ENCODE peak calls at places on chromosomes 16 and 17, in four cellular contexts. M is NCI-H1417, D is AG08396, B is mesothelial cell of epicardium. V is an unnamed sample.

GRCh38 chr17:10151667-10152496 is 46.5 kb downstream of the GAS7 start:
- DNase-seq in M (no peak), D (no peak), B (no peak), V (no peak)

GRCh38 chr17:57603978-57604377 is 141.1 kb downstream of the CCDC182 start:
- DNase-seq in M (peak), D (no peak), B (no peak), V (peak)

GRCh38 chr17:59746849-59747445 is 39.5 kb downstream of the VMP1 start:
- DNase-seq in M (no peak), D (peak), B (no peak), V (peak)

GRCh38 chr16:26642047-26642664 is 424.6 kb upstream of the C16orf82 start:
- DNase-seq in M (no peak), D (no peak), B (no peak), V (peak)

GRCh38 chr17:42682400-42683384 is at the start of gene CNTNAP1:
- DNase-seq in M (peak), D (peak), B (no peak), V (no peak)

GRCh38 chr16:55370762-55371482 is 46.9 kb downstream of the IRX6 start:
- DNase-seq in M (no peak), D (peak), B (peak), V (no peak)

GRCh38 chr17:81666092-81666341 is 388 bp downstream of the OXLD1 start:
- DNase-seq in M (peak), D (no peak), B (no peak), V (peak)

GRCh38 chr16:262121-262745 is 13.5 kb downstream of the RGS11 start:
- DNase-seq in M (no peak), D (no peak), B (no peak), V (no peak)

GRCh38 chr17:9842057-9842758 is 16.5 kb downstream of the GLP2R start:
- DNase-seq in M (no peak), D (no peak), B (no peak), V (no peak)

GRCh38 chr17:79601604-79602420 is 9.0 kb downstream of the RBFOX3 start:
- DNase-seq in M (no peak), D (no peak), B (no peak), V (no peak)

GRCh38 chr17:28317099-28317964 is 1.7 kb upstream of the TMEM97 start:
- DNase-seq in M (no peak), D (no peak), B (no peak), V (no peak)

GRCh38 chr17:59299400-59300092 is 31.9 kb upstream of the YPEL2 start:
- DNase-seq in M (no peak), D (no peak), B (no peak), V (no peak)

GRCh38 chr16:2469399-2470233 is 1.5 kb upstream of the NTN3 start:
- DNase-seq in M (peak), D (no peak), B (no peak), V (peak)

GRCh38 chr16:77816293-77816692 is 27.9 kb downstream of the VAT1L start:
- DNase-seq in M (no peak), D (no peak), B (no peak), V (no peak)

GRCh38 chr16:77782694-77783093 is 5.7 kb upstream of the VAT1L start:
- DNase-seq in M (no peak), D (peak), B (no peak), V (peak)

GRCh38 chr17:76681222-76682137 is 29.3 kb downstream of the MXRA7 start:
- DNase-seq in M (peak), D (peak), B (peak), V (peak)

GRCh38 chr17:73455050-73455687 is 143.4 kb upstream of the CDC42EP4 start:
- DNase-seq in M (peak), D (no peak), B (no peak), V (no peak)

GRCh38 chr17:3026125-3026855 is 37.1 kb downstream of the OR1D5 start:
- DNase-seq in M (no peak), D (no peak), B (no peak), V (no peak)

GRCh38 chr17:64368277-64368676 is 22.4 kb downstream of the PECAM1 start:
- DNase-seq in M (no peak), D (no peak), B (no peak), V (no peak)

GRCh38 chr16:30650369-30651123 is at the start of gene PRR14:
- DNase-seq in M (peak), D (peak), B (peak), V (peak)

GRCh38 chr16:2167081-2167638 is 11.6 kb downstream of the TRAF7 start:
- DNase-seq in M (no peak), D (no peak), B (no peak), V (no peak)

GRCh38 chr17:58605470-58605869 is 86.4 kb downstream of the TEX14 start:
- DNase-seq in M (no peak), D (no peak), B (no peak), V (no peak)

GRCh38 chr16:3774156-3774767 is 56.9 kb upstream of the TRAP1 start:
- DNase-seq in M (no peak), D (peak), B (no peak), V (no peak)

GRCh38 chr17:32126325-32126724 is 16.0 kb upstream of the RHOT1 start:
- DNase-seq in M (no peak), D (no peak), B (no peak), V (no peak)

GRCh38 chr17:58415371-58416055 is 1.8 kb downstream of the RNF43 start:
- DNase-seq in M (no peak), D (no peak), B (no peak), V (no peak)

GRCh38 chr17:81537343-81537855 is 9.2 kb downstream of the FSCN2 start:
- DNase-seq in M (peak), D (peak), B (no peak), V (peak)

GRCh38 chr17:41754066-41754465 is 19.6 kb upstream of the HAP1 start:
- DNase-seq in M (no peak), D (no peak), B (no peak), V (no peak)

GRCh38 chr16:67311607-67312449 is 14.7 kb downstream of the KCTD19 start:
- DNase-seq in M (no peak), D (peak), B (no peak), V (no peak)

GRCh38 chr17:43534909-43535308 is 11.2 kb downstream of the ETV4 start:
- DNase-seq in M (no peak), D (no peak), B (no peak), V (no peak)

GRCh38 chr17:7549401-7550055 is 670 bp downstream of the TNFSF12 start:
- DNase-seq in M (no peak), D (no peak), B (no peak), V (no peak)

GRCh38 chr16:72138064-72138572 is 33.8 kb downstream of the PMFBP1 start:
- DNase-seq in M (no peak), D (no peak), B (no peak), V (no peak)

GRCh38 chr17:60573139-60573975 is 26.6 kb upstream of the PPM1D start:
- DNase-seq in M (no peak), D (no peak), B (no peak), V (no peak)

GRCh38 chr16:720507-720989 is 398 bp upstream of the ANTKMT start:
- DNase-seq in M (no peak), D (peak), B (no peak), V (no peak)